ENCODE peak calls at places on chromosome 11, in five cellular contexts. W is IMR-90, Y is K562, J is GM12878, X is HepG2. T is an unnamed sample. For H4K20me1, the result is how much of the 10 kb centered on the place peaks cover.

GRCh38 chr11:130636672-130637463 is 188.4 kb downstream of the ADAMTS15 start:
- DNase-seq in W (peak), Y (no peak), J (no peak), X (peak), T (no peak)

GRCh38 chr11:61684870-61685610 is 4.8 kb downstream of the DAGLA start:
- DNase-seq in W (peak), Y (no peak), J (no peak), X (no peak), T (no peak)

GRCh38 chr11:1770528-1770927 is 6.8 kb upstream of the CTSD start:
- DNase-seq in W (no peak), Y (no peak), J (no peak), X (no peak), T (no peak)

GRCh38 chr11:107384136-107384535 is 73.5 kb downstream of the CWF19L2 start:
- DNase-seq in W (no peak), Y (no peak), J (no peak), X (no peak), T (no peak)

GRCh38 chr11:72519220-72519881 is 85.0 kb upstream of the CLPB start:
- DNase-seq in W (peak), Y (no peak), J (no peak), X (no peak), T (peak)

GRCh38 chr11:72742522-72743320 is 9.5 kb downstream of the ARAP1 start:
- DNase-seq in W (no peak), Y (no peak), J (no peak), X (no peak), T (no peak)

GRCh38 chr11:61281581-61282250 is 13.4 kb downstream of the VWCE start:
- DNase-seq in W (no peak), Y (peak), J (no peak), X (no peak), T (peak)

GRCh38 chr11:111325259-111325658 is 26.9 kb downstream of the POU2AF3 start:
- DNase-seq in W (no peak), Y (no peak), J (no peak), X (no peak), T (no peak)

GRCh38 chr11:113730887-113731726 is 25.0 kb upstream of the TMPRSS5 start:
- DNase-seq in W (peak), Y (peak), J (no peak), X (peak), T (peak)

GRCh38 chr11:122746611-122747305 is 91.2 kb downstream of the UBASH3B start:
- DNase-seq in W (no peak), Y (no peak), J (no peak), X (no peak), T (no peak)

GRCh38 chr11:112310867-112311266 is 50.2 kb upstream of the PLET1 start:
- DNase-seq in W (no peak), Y (no peak), J (no peak), X (no peak), T (no peak)

GRCh38 chr11:43685483-43685882 is 4.9 kb downstream of the HSD17B12 start:
- DNase-seq in W (no peak), Y (no peak), J (no peak), X (no peak), T (no peak)

GRCh38 chr11:12064954-12065280 is 45.5 kb upstream of the MICAL2 start:
- DNase-seq in W (no peak), Y (no peak), J (no peak), X (no peak), T (no peak)

GRCh38 chr11:118045191-118045590 is 31.7 kb upstream of the TMPRSS4 start:
- DNase-seq in W (no peak), Y (no peak), J (no peak), X (no peak), T (no peak)

GRCh38 chr11:31199403-31199802 is 170.1 kb downstream of the DCDC1 start:
- DNase-seq in W (no peak), Y (no peak), J (no peak), X (no peak), T (no peak)

GRCh38 chr11:46737699-46738098 is 18.7 kb downstream of the F2 start:
- DNase-seq in W (no peak), Y (no peak), J (no peak), X (no peak), T (no peak)

GRCh38 chr11:123430736-123431356 is 777 bp downstream of the GRAMD1B start:
- DNase-seq in W (peak), Y (no peak), J (no peak), X (no peak), T (no peak)

GRCh38 chr11:63262562-63262961 is 19.2 kb upstream of the SLC22A25 start:
- DNase-seq in W (no peak), Y (no peak), J (no peak), X (no peak), T (no peak)

GRCh38 chr11:7638710-7639642 is 34.3 kb downstream of the CYB5R2 start:
- DNase-seq in W (no peak), Y (no peak), J (no peak), X (no peak), T (no peak)

GRCh38 chr11:12653729-12654128 is 20.5 kb upstream of the TEAD1 start:
- DNase-seq in W (no peak), Y (peak), J (no peak), X (peak), T (no peak)

GRCh38 chr11:8765294-8765693 is 82.7 kb downstream of the RPL27A start:
- DNase-seq in W (peak), Y (no peak), J (no peak), X (peak), T (no peak)

GRCh38 chr11:87425391-87425790 is 387.7 kb downstream of the TMEM135 start:
- DNase-seq in W (peak), Y (no peak), J (no peak), X (no peak), T (no peak)

GRCh38 chr11:121249039-121249663 is 43.4 kb upstream of the SC5D start:
- DNase-seq in W (peak), Y (peak), J (no peak), X (peak), T (peak)

GRCh38 chr11:48001438-48002021 is 21.2 kb downstream of the PTPRJ start:
- DNase-seq in W (peak), Y (no peak), J (no peak), X (no peak), T (no peak)

GRCh38 chr11:99773646-99774045 is 752.9 kb downstream of the CNTN5 start:
- DNase-seq in W (peak), Y (no peak), J (no peak), X (peak), T (no peak)

GRCh38 chr11:34492806-34493414 is 20.7 kb downstream of the ELF5 start:
- DNase-seq in W (peak), Y (peak), J (no peak), X (peak), T (peak)

GRCh38 chr11:100719809-100720221 is 32.7 kb downstream of the ARHGAP42 start:
- DNase-seq in W (peak), Y (peak), J (no peak), X (no peak), T (no peak)

GRCh38 chr11:72745925-72746550 is 6.2 kb downstream of the ARAP1 start:
- DNase-seq in W (no peak), Y (no peak), J (no peak), X (no peak), T (peak)

GRCh38 chr11:76803023-76803422 is 19.9 kb downstream of the TSKU start:
- DNase-seq in W (peak), Y (no peak), J (no peak), X (no peak), T (no peak)

GRCh38 chr11:118084247-118084646 is 2.5 kb downstream of the SMIM35 start:
- DNase-seq in W (no peak), Y (no peak), J (peak), X (peak), T (no peak)

GRCh38 chr11:44325698-44326097 is 15.8 kb upstream of the ALX4 start:
- DNase-seq in W (no peak), Y (no peak), J (no peak), X (no peak), T (no peak)

GRCh38 chr11:123454060-123454651 is 24.1 kb downstream of the GRAMD1B start:
- DNase-seq in W (peak), Y (no peak), J (no peak), X (no peak), T (no peak)

GRCh38 chr11:5500391-5500790 is 9.4 kb downstream of the UBQLN3 start:
- DNase-seq in W (no peak), Y (no peak), J (peak), X (no peak), T (no peak)

GRCh38 chr11:5507177-5507576 is 2.6 kb downstream of the UBQLN3 start:
- DNase-seq in W (no peak), Y (peak), J (no peak), X (no peak), T (no peak)

GRCh38 chr11:5507586-5508305 is 2.0 kb downstream of the UBQLN3 start:
- DNase-seq in W (no peak), Y (peak), J (no peak), X (no peak), T (no peak)

GRCh38 chr11:5505363-5506048 is 4.3 kb downstream of the UBQLN3 start:
- DNase-seq in W (no peak), Y (peak), J (no peak), X (no peak), T (no peak)

DNA sequence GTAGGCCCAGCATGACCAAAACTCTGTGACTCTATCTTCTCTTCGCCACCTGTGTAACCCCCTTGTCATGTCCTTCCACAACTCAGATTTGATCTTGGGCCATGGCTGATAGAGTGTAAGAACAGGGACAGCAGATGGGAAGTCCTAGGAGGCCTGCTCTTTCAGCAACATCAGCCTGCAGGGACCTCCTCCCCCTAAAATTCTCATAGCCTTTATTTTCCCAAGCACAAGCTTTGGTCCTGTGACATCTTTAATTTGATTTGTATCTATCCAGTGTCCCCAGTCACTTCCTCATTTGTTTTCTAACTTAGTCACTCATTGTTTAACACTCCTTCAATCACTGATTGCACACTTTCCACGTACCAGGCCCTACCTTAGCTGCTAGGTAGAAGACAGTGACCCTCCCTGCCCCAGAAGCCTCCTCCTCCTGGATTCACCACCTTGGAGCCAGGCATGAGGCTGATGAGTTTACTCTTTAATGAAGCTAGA is 5.3 kb downstream of the UBQLN3 start:
- DNase-seq in W (no peak), Y (peak), J (no peak), X (no peak), T (no peak)
- TF ChIP-seq RAD21 in W (no peak), Y (no peak), J (no peak), X (no peak), T (no peak)

DNA sequence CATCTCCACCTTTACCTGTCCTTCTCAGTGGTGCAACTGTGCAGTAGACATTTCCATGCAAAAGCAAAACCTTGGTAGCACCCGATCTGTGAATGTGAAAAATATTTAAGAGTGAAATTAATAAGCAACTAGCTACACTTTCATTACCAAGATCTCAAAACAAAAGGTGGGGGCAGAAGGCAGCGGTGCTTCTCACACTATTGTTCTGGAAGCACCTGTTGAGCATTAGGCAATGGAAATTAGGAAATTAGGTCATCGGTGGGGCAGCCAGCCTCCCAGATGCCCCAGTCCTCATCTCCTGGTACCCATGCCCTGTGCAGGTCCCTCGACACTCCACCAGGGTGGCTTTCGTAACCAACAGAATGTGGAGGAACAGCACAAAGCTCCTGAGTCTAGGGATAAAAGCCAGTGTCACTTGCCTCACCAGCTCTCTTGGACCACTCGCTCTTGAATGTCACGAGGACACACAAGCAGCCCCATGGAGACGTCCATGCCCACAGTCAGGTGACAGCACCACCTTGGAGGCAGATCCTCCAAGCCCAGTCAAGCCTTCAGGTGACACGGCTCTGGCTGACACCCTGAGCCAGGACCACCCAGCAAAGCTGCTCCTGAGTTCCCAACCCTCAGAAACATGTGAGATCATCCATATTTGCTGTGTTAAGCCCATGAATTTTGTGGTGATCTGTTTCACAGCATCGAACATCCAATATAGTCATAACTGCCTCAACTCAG is 3.3 kb downstream of the LTO1 start:
- DNase-seq in W (no peak), Y (no peak), J (no peak), X (no peak), T (no peak)
- H4K20me1 ChIP-seq in W (under half), Y (under half), J (under half), X (under half), T (under half)

GRCh38 chr11:64654439-64654838 is 63.4 kb downstream of the SLC22A12 start:
- DNase-seq in W (no peak), Y (no peak), J (no peak), X (no peak), T (no peak)

GRCh38 chr11:64659417-64660144 is 63.4 kb downstream of the NRXN2 start:
- DNase-seq in W (peak), Y (peak), J (no peak), X (peak), T (no peak)

GRCh38 chr11:64655901-64656601 is 65.0 kb downstream of the SLC22A12 start:
- DNase-seq in W (peak), Y (no peak), J (no peak), X (no peak), T (no peak)

GRCh38 chr11:64654958-64655541 is 64.0 kb downstream of the SLC22A12 start:
- DNase-seq in W (no peak), Y (no peak), J (no peak), X (no peak), T (no peak)

GRCh38 chr11:64656797-64657196 is 65.8 kb downstream of the SLC22A12 start:
- DNase-seq in W (no peak), Y (peak), J (no peak), X (peak), T (no peak)
- TF ChIP-seq MXI1 in W (no peak), Y (no peak), J (no peak), X (no peak), T (no peak)

GRCh38 chr11:78717031-78717430 is 142.4 kb upstream of the NARS2 start:
- DNase-seq in W (no peak), Y (no peak), J (no peak), X (no peak), T (no peak)

GRCh38 chr11:78711732-78712131 is 137.1 kb upstream of the NARS2 start:
- DNase-seq in W (no peak), Y (no peak), J (no peak), X (no peak), T (no peak)

GRCh38 chr11:78714539-78714938 is 139.9 kb upstream of the NARS2 start:
- DNase-seq in W (no peak), Y (no peak), J (no peak), X (no peak), T (no peak)

GRCh38 chr11:78720281-78720989 is 145.8 kb upstream of the NARS2 start:
- DNase-seq in W (no peak), Y (no peak), J (no peak), X (no peak), T (no peak)

DNA sequence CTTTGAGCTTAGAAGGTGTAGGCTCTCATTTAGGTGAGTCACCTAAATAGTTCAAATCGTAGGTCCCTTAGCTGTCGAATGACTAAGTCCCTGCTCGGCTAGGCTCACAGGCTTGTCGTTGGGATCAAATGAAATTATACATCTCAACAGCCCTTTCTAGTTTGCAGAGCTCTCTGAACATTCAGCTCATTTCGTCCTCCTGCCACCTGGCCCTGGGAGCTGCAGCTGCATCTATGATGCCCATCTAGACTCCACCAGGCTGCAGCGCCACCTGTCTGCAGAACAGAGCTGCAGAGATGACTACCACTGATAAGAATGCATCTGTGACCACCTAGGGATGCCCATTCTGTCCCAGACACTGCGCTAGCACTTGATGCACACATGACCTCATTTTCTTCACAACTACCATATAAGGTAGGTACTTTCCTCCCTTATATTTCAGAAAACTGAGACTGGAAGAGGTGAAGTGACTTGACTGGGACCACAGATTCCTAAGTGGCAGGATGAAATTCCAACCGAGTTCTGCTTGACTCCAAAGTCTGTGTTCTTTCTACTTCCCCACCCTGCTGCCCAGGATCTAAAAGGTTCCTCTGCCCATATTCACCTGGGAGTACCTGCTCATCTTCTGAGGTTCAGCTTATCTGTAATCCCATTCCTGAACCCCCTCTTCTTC is 141.1 kb upstream of the NARS2 start:
- DNase-seq in W (peak), Y (peak), J (no peak), X (peak), T (peak)
- TF ChIP-seq RAD21 in W (peak), Y (peak), J (peak), X (peak), T (peak)

GRCh38 chr11:64870893-64871849 is 7.2 kb downstream of the EHD1 start:
- DNase-seq in W (no peak), Y (no peak), J (no peak), X (no peak), T (no peak)

GRCh38 chr11:64868904-64869570 is 9.4 kb downstream of the EHD1 start:
- DNase-seq in W (peak), Y (no peak), J (no peak), X (no peak), T (no peak)

GRCh38 chr11:64867748-64868462 is 10.5 kb downstream of the EHD1 start:
- DNase-seq in W (no peak), Y (no peak), J (no peak), X (no peak), T (no peak)

GRCh38 chr11:64869571-64870175 is 8.7 kb downstream of the EHD1 start:
- DNase-seq in W (no peak), Y (no peak), J (no peak), X (peak), T (no peak)

DNA sequence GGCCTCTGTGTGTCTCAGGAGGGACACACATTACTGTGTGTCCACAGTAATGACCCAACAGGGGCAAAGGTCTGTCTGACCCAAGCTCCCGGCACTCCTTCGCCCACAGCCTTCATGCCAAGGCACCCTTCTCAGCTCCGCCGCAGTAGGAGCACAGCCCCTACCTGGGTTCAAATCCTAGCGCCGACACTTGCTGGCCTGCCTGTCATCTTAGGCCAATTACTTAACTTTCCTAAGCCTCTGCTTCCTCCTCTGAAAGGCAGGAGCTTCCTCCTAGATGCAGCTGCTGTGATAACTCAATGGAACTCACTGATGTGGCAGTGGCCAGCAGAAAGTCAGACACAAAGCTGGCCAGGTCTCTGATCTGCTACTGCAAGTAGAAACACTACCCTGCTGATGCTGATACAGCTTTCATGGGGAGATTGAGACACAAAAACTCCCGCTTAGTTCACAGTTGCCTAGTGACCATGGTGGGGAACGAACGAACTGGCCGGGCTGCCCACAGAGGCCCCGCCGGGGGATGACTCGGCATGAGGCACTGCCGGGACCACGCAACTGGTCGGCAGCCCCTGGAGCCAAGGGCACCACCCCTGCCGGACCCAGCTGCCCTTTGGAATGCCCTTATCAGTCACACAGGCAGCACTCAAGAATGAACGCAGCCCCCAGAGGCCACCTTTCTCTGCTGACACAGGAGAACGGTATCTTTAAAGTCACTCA is 8.1 kb downstream of the EHD1 start:
- DNase-seq in W (peak), Y (peak), J (no peak), X (peak), T (no peak)
- H4K20me1 ChIP-seq in W (half or more), Y (under half), J (under half), X (under half), T (half or more)

DNA sequence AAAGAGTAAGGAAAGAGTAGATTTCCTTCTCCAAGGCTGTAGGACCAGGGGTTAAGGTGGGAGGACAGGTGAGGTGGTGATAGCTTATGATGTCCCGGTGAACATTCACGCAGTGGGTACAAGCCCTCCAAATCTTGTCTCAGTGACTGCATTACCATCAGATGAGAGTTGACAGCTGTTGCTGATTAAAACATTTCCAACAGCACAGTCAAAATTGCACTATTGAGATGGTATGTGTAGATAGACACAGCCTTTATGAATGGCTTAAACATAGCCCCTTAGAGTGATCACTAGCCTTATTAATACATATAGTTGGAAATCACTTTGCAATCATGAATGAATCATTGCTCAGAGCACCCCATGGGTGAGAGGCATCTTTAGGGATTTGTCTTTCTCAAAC is 7.3 kb downstream of the NELL1 start:
- DNase-seq in W (no peak), Y (no peak), J (no peak), X (no peak), T (no peak)
- TF ChIP-seq MXI1 in W (no peak), Y (no peak), J (no peak), X (no peak), T (no peak)